ENCODE peak calls at places on chromosome 17, in seven cellular contexts. B is IMR-90, D is neuronal stem cell, G is mesendoderm, F is H9, X is H1, V is trophoblast cell. M is an unnamed sample.

GRCh38 chr17:530851-531250 is 178.2 kb upstream of the RPH3AL start:
- DNase-seq in F (no peak), D (no peak), B (no peak), X (no peak), G (no peak), V (no peak), M (no peak)

GRCh38 chr17:15496735-15497134 is 29.3 kb upstream of the CDRT4 start:
- DNase-seq in F (no peak), G (no peak), V (no peak), D (no peak), B (no peak), X (no peak), M (no peak)

GRCh38 chr17:55527520-55528118 is 16.4 kb upstream of the SMIM36 start:
- DNase-seq in G (peak), F (peak), B (peak), D (peak), V (peak), X (peak), M (peak)

GRCh38 chr17:16430650-16431049 is 15.3 kb downstream of the TRPV2 start:
- DNase-seq in G (no peak), F (no peak), X (no peak), V (no peak), B (no peak), D (no peak), M (no peak)

GRCh38 chr17:17935321-17936271 is 36.6 kb downstream of the TOM1L2 start:
- DNase-seq in D (no peak), B (peak), V (peak), F (no peak), X (no peak), G (peak), M (peak)

GRCh38 chr17:65785109-65785508 is 223.7 kb upstream of the AXIN2 start:
- DNase-seq in X (no peak), V (peak), B (peak), D (no peak), G (no peak), F (no peak), M (peak)

GRCh38 chr17:35129154-35129972 is 7.9 kb downstream of the FNDC8 start:
- DNase-seq in D (no peak), F (no peak), X (no peak), G (no peak), V (no peak), B (peak), M (no peak)

GRCh38 chr17:7570351-7570750 is 8.6 kb downstream of the SENP3 start:
- DNase-seq in X (no peak), V (no peak), B (no peak), D (no peak), F (no peak), G (no peak), M (no peak)

GRCh38 chr17:7380321-7380720 is 568 bp upstream of the TNK1 start:
- DNase-seq in V (peak), D (no peak), X (no peak), G (peak), F (peak), B (peak), M (no peak)

GRCh38 chr17:49101054-49101534 is 31.5 kb upstream of the B4GALNT2 start:
- DNase-seq in B (peak), D (no peak), F (no peak), X (no peak), V (peak), G (peak), M (peak)

GRCh38 chr17:1735418-1735817 is 7.3 kb upstream of the SERPINF2 start:
- DNase-seq in G (no peak), F (no peak), B (no peak), V (no peak), X (no peak), D (no peak), M (no peak)

GRCh38 chr17:2068589-2069051 is 13.7 kb downstream of the HIC1 start:
- DNase-seq in X (no peak), B (peak), V (no peak), F (no peak), D (no peak), G (no peak), M (peak)

GRCh38 chr17:21076242-21076641 is 33.4 kb upstream of the USP22 start:
- DNase-seq in B (no peak), X (no peak), G (no peak), V (no peak), D (no peak), F (no peak), M (no peak)
- H4K8ac ChIP-seq in B (no peak), X (no peak), G (no peak), V (no peak), D (no peak), F (no peak), M (no peak)

GRCh38 chr17:60372790-60373483 is 19.0 kb downstream of the USP32 start:
- DNase-seq in V (peak), G (peak), B (peak), X (no peak), D (no peak), F (no peak), M (peak)
- H3K23ac ChIP-seq in V (no peak), G (no peak), B (no peak), X (no peak), D (no peak), F (no peak), M (no peak)

GRCh38 chr17:67448449-67448848 is 71.4 kb downstream of the PITPNC1 start:
- DNase-seq in D (no peak), G (no peak), X (no peak), B (no peak), F (no peak), V (no peak), M (no peak)

GRCh38 chr17:67440311-67441051 is 63.4 kb downstream of the PITPNC1 start:
- DNase-seq in X (no peak), B (no peak), V (no peak), F (no peak), G (no peak), D (no peak), M (peak)

GRCh38 chr17:67441052-67441738 is 64.1 kb downstream of the PITPNC1 start:
- DNase-seq in F (no peak), B (peak), V (peak), G (peak), D (peak), X (no peak), M (peak)

GRCh38 chr17:67442787-67443624 is 65.9 kb downstream of the PITPNC1 start:
- DNase-seq in B (no peak), G (no peak), V (no peak), D (no peak), F (no peak), X (no peak), M (peak)

GRCh38 chr17:67443931-67444597 is 67.0 kb downstream of the PITPNC1 start:
- DNase-seq in X (no peak), V (no peak), F (no peak), D (no peak), G (no peak), B (peak), M (peak)
- H4K8ac ChIP-seq in X (no peak), V (no peak), F (no peak), D (no peak), G (no peak), B (no peak), M (peak)

GRCh38 chr17:20077978-20078674 is 69.0 kb downstream of the SPECC1 start:
- DNase-seq in X (no peak), D (no peak), B (no peak), F (no peak), G (no peak), V (no peak), M (no peak)
- H3K23ac ChIP-seq in X (no peak), D (no peak), B (no peak), F (no peak), G (no peak), V (no peak), M (no peak)

GRCh38 chr17:28041844-28042656 is 427 bp upstream of the NLK start:
- DNase-seq in V (no peak), D (no peak), G (peak), X (peak), B (peak), F (no peak), M (no peak)
- H4K8ac ChIP-seq in V (peak), D (no peak), G (peak), X (peak), B (no peak), F (no peak), M (peak)

DNA sequence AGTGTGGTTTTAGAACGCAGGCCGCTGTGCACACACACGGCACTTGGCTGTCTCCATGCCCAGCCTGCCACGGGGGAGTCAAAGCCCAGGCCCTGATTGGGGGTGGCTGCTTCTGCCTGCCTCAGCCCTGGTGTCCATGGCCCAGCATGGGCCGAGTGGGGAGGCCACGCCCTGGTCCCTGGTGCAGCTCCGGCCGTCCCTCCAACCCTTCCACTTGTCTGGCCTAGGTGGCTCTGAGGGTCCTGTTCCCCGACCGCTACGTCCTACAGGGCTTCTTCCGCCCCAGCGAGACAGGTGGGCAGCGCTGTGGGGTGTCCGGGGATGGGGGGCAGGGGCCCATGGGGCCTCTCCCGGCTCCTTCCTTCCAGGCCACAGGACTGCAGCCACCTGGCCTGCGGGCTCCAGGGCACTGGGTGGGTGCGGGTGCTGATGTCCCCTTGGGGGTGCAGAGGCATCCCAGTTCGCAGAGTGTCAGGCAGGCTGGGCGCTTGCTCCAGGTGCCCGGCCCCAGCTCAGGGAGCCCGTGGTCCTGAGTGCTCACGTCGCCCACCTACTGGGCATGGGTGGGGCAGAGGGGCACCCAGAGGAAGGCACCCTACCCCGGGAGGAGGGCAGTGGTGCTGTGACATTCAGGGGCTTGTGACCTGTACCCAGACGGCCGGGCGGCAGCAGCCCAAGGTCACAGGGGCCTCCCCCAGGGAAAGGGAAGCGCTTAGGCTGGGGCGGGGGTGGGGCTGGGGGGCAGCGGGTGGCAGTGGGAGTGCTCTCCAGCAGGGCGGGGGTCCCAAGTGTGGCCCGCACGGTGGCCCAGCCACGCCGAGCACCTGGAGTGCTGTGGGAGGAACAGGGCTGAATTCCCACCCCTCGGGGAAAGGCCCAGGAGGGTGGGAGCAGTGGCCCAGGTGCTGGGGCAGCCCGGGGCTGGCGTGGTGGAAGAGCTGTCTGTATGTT is 11.8 kb downstream of the CENPX start:
- DNase-seq in X (no peak), B (no peak), F (no peak), V (no peak), D (no peak), G (no peak), M (no peak)
- H3K23ac ChIP-seq in X (no peak), B (no peak), F (no peak), V (no peak), D (no peak), G (no peak), M (no peak)

DNA sequence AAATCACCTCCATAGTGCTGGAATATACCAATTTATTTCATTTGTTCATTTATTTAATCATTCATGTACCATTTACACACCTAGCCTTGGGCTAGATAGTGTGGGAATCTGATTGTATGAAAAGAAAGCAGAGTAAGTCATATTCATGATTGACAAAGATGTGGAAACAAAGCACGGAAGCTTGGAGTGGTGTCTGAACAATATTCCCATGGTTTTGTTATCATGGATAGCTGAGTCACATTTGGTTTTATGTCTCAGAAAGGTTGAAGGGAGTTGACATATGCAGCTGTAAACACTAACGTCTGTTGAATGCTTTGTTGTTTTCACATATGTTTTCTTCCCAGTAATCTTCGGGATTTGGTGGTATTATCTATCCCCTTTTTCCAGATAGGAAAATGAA is 76.6 kb downstream of the MAP2K4 start:
- DNase-seq in G (no peak), V (no peak), F (no peak), X (no peak), D (no peak), B (no peak), M (no peak)
- H4K8ac ChIP-seq in G (no peak), V (no peak), F (no peak), X (no peak), D (no peak), B (no peak), M (no peak)

DNA sequence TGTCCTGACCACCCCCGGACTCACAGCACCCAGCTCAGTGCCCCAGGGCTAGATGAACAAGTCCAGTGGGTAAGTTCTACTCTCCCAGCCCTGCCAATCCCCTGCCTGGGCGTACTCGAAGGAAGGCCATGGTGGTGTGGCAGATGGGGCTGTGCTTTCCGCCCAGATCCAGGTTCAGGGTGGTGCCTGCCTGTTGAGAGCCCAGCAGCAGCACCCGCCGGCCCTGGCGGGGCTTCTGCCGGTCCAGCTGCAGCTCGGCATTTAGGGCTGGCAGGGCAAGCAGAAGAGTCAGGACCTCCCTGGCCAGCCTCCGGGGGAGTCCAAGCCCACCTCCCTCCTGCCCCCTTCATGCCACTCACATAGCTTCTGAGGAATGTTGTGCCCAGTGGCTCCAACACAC is 9.6 kb downstream of the ITGA2B start:
- DNase-seq in V (no peak), D (no peak), F (no peak), X (no peak), B (no peak), G (no peak), M (no peak)
- H3K23ac ChIP-seq in V (no peak), D (peak), F (no peak), X (no peak), B (no peak), G (no peak), M (no peak)

GRCh38 chr17:81805707-81806460 is 1.9 kb downstream of the GCGR start:
- DNase-seq in D (no peak), G (no peak), B (no peak), F (no peak), X (no peak), V (no peak), M (no peak)
- H4K8ac ChIP-seq in D (no peak), G (no peak), B (no peak), F (no peak), X (peak), V (no peak), M (no peak)

M was measured in mesenchymal stem cell.